ENCODE peak calls at places on chromosomes 16 and 17, in seven cellular contexts. One of them, this sample, is unnamed.

GRCh38 chr17:31915456-31916100 is 14.1 kb upstream of the UTP6 start:
- DNase-seq in H9: no peak
- DNase-seq in fibroblast of pulmonary artery: no peak
- DNase-seq in CD8-positive, alpha-beta T cell: no peak
- DNase-seq in AG10803: no peak
- DNase-seq in AG04450: no peak
- DNase-seq in pancreas: no peak
- DNase-seq in this sample: no peak

GRCh38 chr17:42179911-42180410 is 981 bp downstream of the KCNH4 start:
- DNase-seq in H9: peak; percentile 88
- DNase-seq in fibroblast of pulmonary artery: peak; percentile 51
- DNase-seq in CD8-positive, alpha-beta T cell: peak; percentile 20
- DNase-seq in AG10803: peak; percentile 21
- DNase-seq in AG04450: no peak
- DNase-seq in pancreas: peak; percentile 47
- DNase-seq in this sample: peak; percentile 71

GRCh38 chr16:30183236-30183960 is at the start of gene CORO1A:
- DNase-seq in H9: peak; percentile 86
- DNase-seq in fibroblast of pulmonary artery: peak; percentile 69
- DNase-seq in CD8-positive, alpha-beta T cell: peak; percentile 77
- DNase-seq in AG10803: peak; percentile 64
- DNase-seq in AG04450: peak; percentile 18
- DNase-seq in pancreas: peak; percentile 65
- DNase-seq in this sample: peak; percentile 77

GRCh38 chr16:88785106-88785924 is at the start of gene PIEZO1:
- DNase-seq in H9: no peak
- DNase-seq in fibroblast of pulmonary artery: peak; percentile 63
- DNase-seq in CD8-positive, alpha-beta T cell: peak; percentile 78
- DNase-seq in AG10803: peak; percentile 61
- DNase-seq in AG04450: no peak
- DNase-seq in pancreas: peak; percentile 58
- DNase-seq in this sample: peak; percentile 79

GRCh38 chr17:36590082-36590481 is 1.6 kb upstream of the DHRS11 start:
- DNase-seq in H9: no peak
- DNase-seq in fibroblast of pulmonary artery: peak; percentile 54
- DNase-seq in CD8-positive, alpha-beta T cell: no peak
- DNase-seq in AG10803: no peak
- DNase-seq in AG04450: no peak
- DNase-seq in pancreas: no peak
- DNase-seq in this sample: no peak

GRCh38 chr17:21674242-21674731 is 18.0 kb upstream of the KCNJ18 start:
- DNase-seq in H9: peak; percentile 27
- DNase-seq in fibroblast of pulmonary artery: no peak
- DNase-seq in CD8-positive, alpha-beta T cell: no peak
- DNase-seq in AG10803: no peak
- DNase-seq in AG04450: no peak
- DNase-seq in pancreas: no peak
- DNase-seq in this sample: no peak

GRCh38 chr16:86500708-86501510 is 9.4 kb upstream of the FOXF1 start:
- DNase-seq in H9: no peak
- DNase-seq in fibroblast of pulmonary artery: no peak
- DNase-seq in CD8-positive, alpha-beta T cell: no peak
- DNase-seq in AG10803: no peak
- DNase-seq in AG04450: no peak
- DNase-seq in pancreas: no peak
- DNase-seq in this sample: no peak

GRCh38 chr17:35577826-35578194 is 561 bp downstream of the PEX12 start:
- DNase-seq in H9: no peak
- DNase-seq in fibroblast of pulmonary artery: no peak
- DNase-seq in CD8-positive, alpha-beta T cell: no peak
- DNase-seq in AG10803: peak; percentile 10
- DNase-seq in AG04450: no peak
- DNase-seq in pancreas: no peak
- DNase-seq in this sample: no peak

GRCh38 chr16:31333686-31334649 is 21.0 kb upstream of the ITGAX start:
- DNase-seq in H9: peak; percentile 61
- DNase-seq in fibroblast of pulmonary artery: peak; percentile 10
- DNase-seq in CD8-positive, alpha-beta T cell: no peak
- DNase-seq in AG10803: peak; percentile 6
- DNase-seq in AG04450: no peak
- DNase-seq in pancreas: no peak
- DNase-seq in this sample: no peak

GRCh38 chr17:17741346-17742023 is 60.2 kb downstream of the RAI1 start:
- DNase-seq in H9: peak; percentile 82
- DNase-seq in fibroblast of pulmonary artery: peak; percentile 31
- DNase-seq in CD8-positive, alpha-beta T cell: no peak
- DNase-seq in AG10803: peak; percentile 47
- DNase-seq in AG04450: no peak
- DNase-seq in pancreas: no peak
- DNase-seq in this sample: peak; percentile 47

GRCh38 chr17:73098919-73099318 is 6.4 kb upstream of the SLC39A11 start:
- DNase-seq in H9: no peak
- DNase-seq in fibroblast of pulmonary artery: no peak
- DNase-seq in CD8-positive, alpha-beta T cell: no peak
- DNase-seq in AG10803: no peak
- DNase-seq in AG04450: no peak
- DNase-seq in pancreas: no peak
- DNase-seq in this sample: no peak

GRCh38 chr16:11174141-11174540 is 81.9 kb downstream of the SOCS1 start:
- DNase-seq in H9: no peak
- DNase-seq in fibroblast of pulmonary artery: no peak
- DNase-seq in CD8-positive, alpha-beta T cell: no peak
- DNase-seq in AG10803: no peak
- DNase-seq in AG04450: no peak
- DNase-seq in pancreas: no peak
- DNase-seq in this sample: no peak

GRCh38 chr17:39676198-39676819 is 8.1 kb downstream of the PNMT start:
- DNase-seq in H9: no peak
- DNase-seq in fibroblast of pulmonary artery: no peak
- DNase-seq in CD8-positive, alpha-beta T cell: peak; percentile 43
- DNase-seq in AG10803: no peak
- DNase-seq in AG04450: no peak
- DNase-seq in pancreas: no peak
- DNase-seq in this sample: no peak

GRCh38 chr17:18182978-18183333 is 672 bp upstream of the ALKBH5 start:
- DNase-seq in H9: no peak
- DNase-seq in fibroblast of pulmonary artery: peak; percentile 86
- DNase-seq in CD8-positive, alpha-beta T cell: peak; percentile 77
- DNase-seq in AG10803: peak; percentile 89
- DNase-seq in AG04450: peak; percentile 34
- DNase-seq in pancreas: peak; percentile 79
- DNase-seq in this sample: peak; percentile 71

GRCh38 chr17:77322534-77323412 is 182.0 kb downstream of the SEC14L1 start:
- DNase-seq in H9: peak; percentile 70
- DNase-seq in fibroblast of pulmonary artery: peak; percentile 99
- DNase-seq in CD8-positive, alpha-beta T cell: no peak
- DNase-seq in AG10803: peak; percentile 99
- DNase-seq in AG04450: peak; percentile 95
- DNase-seq in pancreas: peak; percentile 41
- DNase-seq in this sample: no peak

GRCh38 chr16:77206533-77206932 is 7.3 kb downstream of the SYCE1L start:
- DNase-seq in H9: no peak
- DNase-seq in fibroblast of pulmonary artery: no peak
- DNase-seq in CD8-positive, alpha-beta T cell: no peak
- DNase-seq in AG10803: no peak
- DNase-seq in AG04450: no peak
- DNase-seq in pancreas: no peak
- DNase-seq in this sample: no peak

GRCh38 chr16:19118938-19119431 is 5.2 kb downstream of the ITPRIPL2 start:
- DNase-seq in H9: no peak
- DNase-seq in fibroblast of pulmonary artery: peak; percentile 95
- DNase-seq in CD8-positive, alpha-beta T cell: no peak
- DNase-seq in AG10803: peak; percentile 89
- DNase-seq in AG04450: peak; percentile 78
- DNase-seq in pancreas: no peak
- DNase-seq in this sample: no peak

GRCh38 chr17:55212880-55213279 is 51.9 kb upstream of the HLF start:
- DNase-seq in H9: no peak
- DNase-seq in fibroblast of pulmonary artery: no peak
- DNase-seq in CD8-positive, alpha-beta T cell: no peak
- DNase-seq in AG10803: no peak
- DNase-seq in AG04450: no peak
- DNase-seq in pancreas: no peak
- DNase-seq in this sample: no peak

GRCh38 chr16:88505405-88506082 is 52.5 kb downstream of the ZFPM1 start:
- DNase-seq in H9: peak; percentile 50
- DNase-seq in fibroblast of pulmonary artery: peak; percentile 24
- DNase-seq in CD8-positive, alpha-beta T cell: peak; percentile 53
- DNase-seq in AG10803: no peak
- DNase-seq in AG04450: no peak
- DNase-seq in pancreas: peak; percentile 89
- DNase-seq in this sample: peak; percentile 40

GRCh38 chr17:81676906-81677305 is 6.7 kb downstream of the ARL16 start:
- DNase-seq in H9: no peak
- DNase-seq in fibroblast of pulmonary artery: no peak
- DNase-seq in CD8-positive, alpha-beta T cell: no peak
- DNase-seq in AG10803: no peak
- DNase-seq in AG04450: no peak
- DNase-seq in pancreas: no peak
- DNase-seq in this sample: no peak

GRCh38 chr16:641326-642188 is at the start of gene MCRIP2:
- DNase-seq in H9: peak; percentile 90
- DNase-seq in fibroblast of pulmonary artery: peak; percentile 71
- DNase-seq in CD8-positive, alpha-beta T cell: peak; percentile 43
- DNase-seq in AG10803: peak; percentile 72
- DNase-seq in AG04450: peak; percentile 41
- DNase-seq in pancreas: peak; percentile 89
- DNase-seq in this sample: peak; percentile 74

GRCh38 chr16:5416013-5416412 is 318.4 kb upstream of the EEF2KMT start:
- DNase-seq in H9: no peak
- DNase-seq in fibroblast of pulmonary artery: no peak
- DNase-seq in CD8-positive, alpha-beta T cell: no peak
- DNase-seq in AG10803: no peak
- DNase-seq in AG04450: no peak
- DNase-seq in pancreas: no peak
- DNase-seq in this sample: no peak

GRCh38 chr16:5415123-5415522 is 317.5 kb upstream of the EEF2KMT start:
- DNase-seq in H9: peak; percentile 60
- DNase-seq in fibroblast of pulmonary artery: no peak
- DNase-seq in CD8-positive, alpha-beta T cell: no peak
- DNase-seq in AG10803: no peak
- DNase-seq in AG04450: no peak
- DNase-seq in pancreas: no peak
- DNase-seq in this sample: no peak

DNA sequence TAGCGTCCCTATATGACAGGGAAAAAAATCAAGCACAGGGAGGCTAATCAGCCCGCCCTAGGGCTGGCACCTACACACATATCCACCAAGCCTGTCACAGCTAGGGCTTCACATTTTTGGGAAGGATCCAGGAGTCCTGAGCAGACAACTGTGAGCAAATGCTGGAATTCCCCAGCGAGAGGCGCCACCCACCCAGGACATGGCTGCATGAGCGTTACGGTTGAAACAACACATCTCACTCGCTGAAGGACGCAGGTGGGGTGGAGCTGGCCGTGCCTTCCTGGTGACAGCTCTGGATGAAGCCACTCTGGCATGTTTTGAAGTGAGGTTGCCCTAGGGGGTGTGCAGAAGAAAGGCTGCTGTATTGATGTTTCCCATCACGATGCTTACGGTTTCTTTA is 315.1 kb upstream of the EEF2KMT start:
- DNase-seq in H9: peak; percentile 66
- DNase-seq in fibroblast of pulmonary artery: no peak
- DNase-seq in CD8-positive, alpha-beta T cell: no peak
- DNase-seq in AG10803: no peak
- DNase-seq in AG04450: no peak
- DNase-seq in pancreas: no peak
- DNase-seq in this sample: peak; percentile 18
- TF ChIP-seq CTCF in H9: peak; percentile 64
- TF ChIP-seq CTCF in fibroblast of pulmonary artery: no peak
- TF ChIP-seq CTCF in CD8-positive, alpha-beta T cell: no peak
- TF ChIP-seq CTCF in AG10803: no peak
- TF ChIP-seq CTCF in AG04450: no peak
- TF ChIP-seq CTCF in pancreas: no peak
- TF ChIP-seq CTCF in this sample: no peak

DNA sequence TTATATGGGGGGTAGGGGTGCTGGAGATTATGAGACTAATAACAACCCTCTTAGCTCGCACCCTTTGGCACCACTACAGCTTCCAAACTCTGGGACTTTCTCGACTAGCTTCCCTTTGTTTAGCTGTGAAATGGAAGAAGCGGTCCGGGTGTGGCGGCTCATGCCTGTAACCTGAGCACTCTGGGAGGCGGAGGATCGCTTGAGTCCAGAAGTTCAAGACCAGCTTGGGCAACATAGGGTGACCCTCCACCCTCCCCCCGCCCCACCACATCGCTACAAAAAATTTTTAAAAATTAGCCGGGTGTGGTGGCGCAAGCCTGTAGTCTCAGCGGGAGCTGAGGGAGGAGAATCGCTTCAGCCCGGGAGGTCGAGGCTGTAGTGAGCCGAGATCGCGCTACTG is 807 bp upstream of the CDH3 start:
- DNase-seq in H9: peak; percentile 67
- DNase-seq in fibroblast of pulmonary artery: no peak
- DNase-seq in CD8-positive, alpha-beta T cell: no peak
- DNase-seq in AG10803: no peak
- DNase-seq in AG04450: no peak
- DNase-seq in pancreas: no peak
- DNase-seq in this sample: no peak
- TF ChIP-seq CTCF in H9: no peak
- TF ChIP-seq CTCF in fibroblast of pulmonary artery: no peak
- TF ChIP-seq CTCF in CD8-positive, alpha-beta T cell: no peak
- TF ChIP-seq CTCF in AG10803: no peak
- TF ChIP-seq CTCF in AG04450: no peak
- TF ChIP-seq CTCF in pancreas: no peak
- TF ChIP-seq CTCF in this sample: no peak

GRCh38 chr16:57527027-57527426 is 9.3 kb downstream of the CCDC102A start:
- DNase-seq in H9: no peak
- DNase-seq in fibroblast of pulmonary artery: no peak
- DNase-seq in CD8-positive, alpha-beta T cell: no peak
- DNase-seq in AG10803: no peak
- DNase-seq in AG04450: no peak
- DNase-seq in pancreas: no peak
- DNase-seq in this sample: no peak
- TF ChIP-seq CTCF in H9: no peak
- TF ChIP-seq CTCF in fibroblast of pulmonary artery: no peak
- TF ChIP-seq CTCF in CD8-positive, alpha-beta T cell: no peak
- TF ChIP-seq CTCF in AG10803: no peak
- TF ChIP-seq CTCF in AG04450: no peak
- TF ChIP-seq CTCF in pancreas: no peak
- TF ChIP-seq CTCF in this sample: no peak

GRCh38 chr16:78458588-78458987 is 359.1 kb downstream of the WWOX start:
- DNase-seq in H9: no peak
- DNase-seq in fibroblast of pulmonary artery: no peak
- DNase-seq in CD8-positive, alpha-beta T cell: no peak
- DNase-seq in AG10803: no peak
- DNase-seq in AG04450: no peak
- DNase-seq in pancreas: no peak
- DNase-seq in this sample: no peak

GRCh38 chr16:78462261-78463208 is 363.1 kb downstream of the WWOX start:
- DNase-seq in H9: no peak
- DNase-seq in fibroblast of pulmonary artery: no peak
- DNase-seq in CD8-positive, alpha-beta T cell: no peak
- DNase-seq in AG10803: no peak
- DNase-seq in AG04450: no peak
- DNase-seq in pancreas: no peak
- DNase-seq in this sample: no peak

GRCh38 chr16:78461496-78461938 is 362.1 kb downstream of the WWOX start:
- DNase-seq in H9: no peak
- DNase-seq in fibroblast of pulmonary artery: no peak
- DNase-seq in CD8-positive, alpha-beta T cell: no peak
- DNase-seq in AG10803: no peak
- DNase-seq in AG04450: no peak
- DNase-seq in pancreas: no peak
- DNase-seq in this sample: no peak

GRCh38 chr16:78460428-78460827 is 361.0 kb downstream of the WWOX start:
- DNase-seq in H9: no peak
- DNase-seq in fibroblast of pulmonary artery: no peak
- DNase-seq in CD8-positive, alpha-beta T cell: no peak
- DNase-seq in AG10803: no peak
- DNase-seq in AG04450: no peak
- DNase-seq in pancreas: no peak
- DNase-seq in this sample: no peak

GRCh38 chr16:78461087-78461486 is 361.6 kb downstream of the WWOX start:
- DNase-seq in H9: no peak
- DNase-seq in fibroblast of pulmonary artery: no peak
- DNase-seq in CD8-positive, alpha-beta T cell: no peak
- DNase-seq in AG10803: no peak
- DNase-seq in AG04450: no peak
- DNase-seq in pancreas: no peak
- DNase-seq in this sample: no peak
- TF ChIP-seq CTCF in H9: no peak
- TF ChIP-seq CTCF in fibroblast of pulmonary artery: no peak
- TF ChIP-seq CTCF in CD8-positive, alpha-beta T cell: no peak
- TF ChIP-seq CTCF in AG10803: no peak
- TF ChIP-seq CTCF in AG04450: no peak
- TF ChIP-seq CTCF in pancreas: no peak
- TF ChIP-seq CTCF in this sample: no peak